ENCODE peak calls at places on chromosomes 13 and 19, in six cellular contexts. I, N, A, Y, B and F are unnamed samples.

GRCh38 chr19:5357584-5357983 is 17.0 kb upstream of the PTPRS start:
- DNase-seq in I (no peak), N (no peak), A (no peak), Y (no peak), B (no peak), F (no peak)

GRCh38 chr13:60679928-60680693 is 283.1 kb downstream of the TDRD3 start:
- DNase-seq in I (no peak), N (no peak), A (no peak), Y (no peak), B (no peak), F (no peak)

GRCh38 chr19:39406656-39407393 is at the start of gene ZFP36:
- DNase-seq in I (peak), N (peak), A (peak), Y (peak), B (peak), F (peak)

GRCh38 chr13:47858042-47858677 is 142.9 kb downstream of the SUCLA2 start:
- DNase-seq in I (no peak), N (no peak), A (no peak), Y (no peak), B (no peak), F (no peak)

GRCh38 chr19:1133471-1133929 is 29.7 kb downstream of the GPX4 start:
- DNase-seq in I (no peak), N (no peak), A (no peak), Y (peak), B (no peak), F (no peak)

GRCh38 chr19:5522106-5522505 is 45.6 kb downstream of the TINCR start:
- DNase-seq in I (no peak), N (no peak), A (no peak), Y (no peak), B (no peak), F (no peak)

GRCh38 chr13:64453831-64454230 is 2776.3 kb downstream of the PCDH9 start:
- DNase-seq in I (no peak), N (peak), A (no peak), Y (peak), B (no peak), F (no peak)

GRCh38 chr19:50695251-50696064 is 24.1 kb downstream of the SHANK1 start:
- DNase-seq in I (peak), N (no peak), A (no peak), Y (peak), B (no peak), F (no peak)

GRCh38 chr13:62643007-62643483 is 1227.4 kb upstream of the PCDH20 start:
- DNase-seq in I (no peak), N (no peak), A (no peak), Y (no peak), B (no peak), F (no peak)

GRCh38 chr13:36495431-36495830 is 63.1 kb downstream of the CCNA1 start:
- DNase-seq in I (no peak), N (no peak), A (no peak), Y (no peak), B (no peak), F (no peak)

GRCh38 chr19:56110515-56111448 is 10.3 kb downstream of the ZNF787 start:
- DNase-seq in I (no peak), N (no peak), A (no peak), Y (no peak), B (no peak), F (no peak)

GRCh38 chr19:45676851-45677263 is 8.8 kb downstream of the GIPR start:
- DNase-seq in I (no peak), N (no peak), A (no peak), Y (no peak), B (no peak), F (no peak)

GRCh38 chr19:35757231-35757748 is 461 bp upstream of the HSPB6 start:
- DNase-seq in I (no peak), N (peak), A (no peak), Y (peak), B (no peak), F (no peak)

GRCh38 chr13:65834897-65835296 is 1395.2 kb downstream of the PCDH9 start:
- DNase-seq in I (no peak), N (no peak), A (no peak), Y (no peak), B (no peak), F (no peak)

GRCh38 chr19:20611866-20612265 is 46.3 kb upstream of the ZNF737 start:
- DNase-seq in I (no peak), N (no peak), A (no peak), Y (no peak), B (no peak), F (no peak)

GRCh38 chr19:49363265-49364082 is at the start of gene DKKL1:
- DNase-seq in I (peak), N (peak), A (no peak), Y (peak), B (peak), F (peak)

GRCh38 chr19:29271911-29272310 is 59.0 kb upstream of the UQCRFS1 start:
- DNase-seq in I (no peak), N (no peak), A (no peak), Y (no peak), B (no peak), F (no peak)

GRCh38 chr19:43739836-43740235 is 14.9 kb downstream of the SMG9 start:
- DNase-seq in I (no peak), N (no peak), A (no peak), Y (no peak), B (no peak), F (no peak)

GRCh38 chr13:108961542-108962125 is 332.2 kb downstream of the MYO16 start:
- DNase-seq in I (no peak), N (peak), A (peak), Y (peak), B (peak), F (peak)

GRCh38 chr19:2994588-2995131 is 17.3 kb downstream of the TLE6 start:
- DNase-seq in I (no peak), N (no peak), A (no peak), Y (no peak), B (no peak), F (no peak)

GRCh38 chr19:55216461-55217198 is 7.3 kb upstream of the PTPRH start:
- DNase-seq in I (peak), N (peak), A (peak), Y (peak), B (peak), F (peak)

GRCh38 chr13:74258951-74259350 is 124.7 kb upstream of the KLF12 start:
- DNase-seq in I (no peak), N (no peak), A (no peak), Y (no peak), B (no peak), F (no peak)

GRCh38 chr13:59356607-59357006 is 807.1 kb downstream of the DIAPH3 start:
- DNase-seq in I (no peak), N (peak), A (no peak), Y (no peak), B (no peak), F (no peak)

GRCh38 chr19:49458567-49458903 is 5.5 kb downstream of the ALDH16A1 start:
- DNase-seq in I (no peak), N (no peak), A (no peak), Y (no peak), B (no peak), F (no peak)

GRCh38 chr19:13839193-13839937 is 37.6 kb upstream of the NANOS3 start:
- DNase-seq in I (no peak), N (peak), A (no peak), Y (no peak), B (no peak), F (peak)

GRCh38 chr13:20431687-20432384 is 93.8 kb downstream of the CRYL1 start:
- DNase-seq in I (no peak), N (no peak), A (no peak), Y (no peak), B (no peak), F (no peak)

GRCh38 chr13:98983182-98983581 is 5.3 kb upstream of the DOCK9 start:
- DNase-seq in I (no peak), N (no peak), A (no peak), Y (no peak), B (no peak), F (no peak)

GRCh38 chr13:81697826-81698225 is 1356.9 kb upstream of the SPRY2 start:
- DNase-seq in I (no peak), N (no peak), A (no peak), Y (no peak), B (no peak), F (no peak)